ENCODE peak calls at places on chromosomes 7 and 10, in five cellular contexts. Y, F, S, O and J are unnamed samples.

GRCh38 chr7:13904689-13905088 is 84.8 kb downstream of the ETV1 start:
- DNase-seq in F (no peak), S (no peak), Y (no peak), O (no peak), J (no peak)

GRCh38 chr7:112009081-112009480 is 197.1 kb downstream of the DOCK4 start:
- DNase-seq in F (no peak), O (no peak), S (no peak), Y (no peak), J (no peak)

GRCh38 chr10:119872860-119873671 is 423 bp upstream of the MCMBP start:
- DNase-seq in S (peak), F (peak), O (peak), Y (peak), J (peak)

GRCh38 chr7:16817536-16817935 is 12.7 kb upstream of the AGR2 start:
- DNase-seq in O (no peak), S (no peak), F (no peak), Y (no peak), J (no peak)

GRCh38 chr10:93261961-93262610 is 188.4 kb downstream of the CYP26A1 start:
- DNase-seq in S (no peak), Y (no peak), F (no peak), O (no peak), J (no peak)

GRCh38 chr10:60377955-60378354 is 11.7 kb downstream of the ANK3 start:
- DNase-seq in F (no peak), O (no peak), Y (no peak), S (no peak), J (no peak)

GRCh38 chr10:110029448-110029847 is 21.7 kb downstream of the ADD3 start:
- DNase-seq in O (no peak), S (no peak), F (no peak), Y (no peak), J (no peak)

GRCh38 chr10:44575601-44576380 is 190.9 kb upstream of the CXCL12 start:
- DNase-seq in S (no peak), F (no peak), Y (no peak), O (no peak), J (no peak)

GRCh38 chr10:124451227-124451807 is 1.5 kb upstream of the NKX1-2 start:
- DNase-seq in S (no peak), O (no peak), Y (no peak), F (no peak), J (no peak)

GRCh38 chr10:1048732-1049424 is at the start of gene IDI1:
- DNase-seq in O (peak), S (peak), Y (peak), F (peak), J (peak)

GRCh38 chr7:15906436-15906835 is 220.0 kb upstream of the MEOX2 start:
- DNase-seq in O (no peak), F (no peak), S (no peak), Y (peak), J (no peak)

GRCh38 chr10:3010819-3011422 is 56.4 kb upstream of the PFKP start:
- DNase-seq in S (no peak), O (no peak), Y (no peak), F (no peak), J (no peak)

GRCh38 chr10:72753760-72754231 is 61.9 kb downstream of the MCU start:
- DNase-seq in O (no peak), S (no peak), F (no peak), Y (no peak), J (no peak)

GRCh38 chr7:95737828-95738505 is 34.4 kb upstream of the DYNC1I1 start:
- DNase-seq in Y (no peak), S (no peak), O (no peak), F (no peak), J (no peak)

GRCh38 chr7:2204446-2204845 is 28.3 kb downstream of the MAD1L1 start:
- DNase-seq in O (no peak), Y (peak), F (no peak), S (no peak), J (peak)

GRCh38 chr7:51123322-51124021 is 193.1 kb downstream of the COBL start:
- DNase-seq in S (no peak), F (no peak), Y (no peak), O (peak), J (no peak)

GRCh38 chr7:5532520-5533335 is 109.1 kb upstream of the TNRC18 start:
- DNase-seq in F (peak), O (peak), S (no peak), Y (peak), J (peak)

GRCh38 chr10:119655566-119656001 is 4.4 kb downstream of the BAG3 start:
- DNase-seq in S (no peak), O (no peak), F (peak), Y (peak), J (no peak)

GRCh38 chr7:2757904-2758672 is 70.1 kb downstream of the AMZ1 start:
- DNase-seq in S (no peak), O (peak), F (peak), Y (no peak), J (no peak)

GRCh38 chr10:6678211-6678803 is 98.2 kb upstream of the PRKCQ start:
- DNase-seq in Y (peak), O (peak), F (peak), S (no peak), J (no peak)

GRCh38 chr7:151381083-151381332 is 28.8 kb downstream of the WDR86 start:
- DNase-seq in O (no peak), S (no peak), F (no peak), Y (no peak), J (no peak)